ENCODE peak calls at places on chromosomes 13 and 19, in nine cellular contexts. One of them, this sample, is unnamed.

GRCh38 chr13:86563308-86563707 is 764.1 kb upstream of the SLITRK6 start:
- DNase-seq in neuronal stem cell: no peak
- DNase-seq in ascending aorta: no peak
- DNase-seq in HAP-1: no peak
- DNase-seq in cardiac muscle cell: no peak
- DNase-seq in AG09309: no peak
- DNase-seq in aorta: no peak
- DNase-seq in adipocyte: no peak
- DNase-seq in lower leg skin: no peak
- DNase-seq in this sample: no peak

GRCh38 chr19:46791944-46792343 is 3.5 kb upstream of the SLC1A5 start:
- DNase-seq in neuronal stem cell: no peak
- DNase-seq in ascending aorta: no peak
- DNase-seq in HAP-1: peak; percentile 48
- DNase-seq in cardiac muscle cell: no peak
- DNase-seq in AG09309: no peak
- DNase-seq in aorta: no peak
- DNase-seq in adipocyte: no peak
- DNase-seq in lower leg skin: no peak
- DNase-seq in this sample: no peak

GRCh38 chr13:110509478-110509926 is 52.0 kb downstream of the RAB20 start:
- DNase-seq in neuronal stem cell: no peak
- DNase-seq in ascending aorta: no peak
- DNase-seq in HAP-1: no peak
- DNase-seq in cardiac muscle cell: peak; percentile 50
- DNase-seq in AG09309: no peak
- DNase-seq in aorta: no peak
- DNase-seq in adipocyte: peak; percentile 8
- DNase-seq in lower leg skin: no peak
- DNase-seq in this sample: peak; percentile 38

GRCh38 chr13:35961461-35962220 is 169.5 kb downstream of the DCLK1 start:
- DNase-seq in neuronal stem cell: no peak
- DNase-seq in ascending aorta: no peak
- DNase-seq in HAP-1: no peak
- DNase-seq in cardiac muscle cell: no peak
- DNase-seq in AG09309: no peak
- DNase-seq in aorta: no peak
- DNase-seq in adipocyte: peak; percentile 63
- DNase-seq in lower leg skin: no peak
- DNase-seq in this sample: peak; percentile 21

GRCh38 chr13:96214804-96215445 is 125.0 kb downstream of the HS6ST3 start:
- DNase-seq in neuronal stem cell: no peak
- DNase-seq in ascending aorta: no peak
- DNase-seq in HAP-1: no peak
- DNase-seq in cardiac muscle cell: no peak
- DNase-seq in AG09309: no peak
- DNase-seq in aorta: no peak
- DNase-seq in adipocyte: no peak
- DNase-seq in lower leg skin: no peak
- DNase-seq in this sample: no peak

GRCh38 chr13:106533940-106534843 is 1.3 kb downstream of the EFNB2 start:
- DNase-seq in neuronal stem cell: no peak
- DNase-seq in ascending aorta: peak; percentile 78
- DNase-seq in HAP-1: peak; percentile 38
- DNase-seq in cardiac muscle cell: peak; percentile 64
- DNase-seq in AG09309: no peak
- DNase-seq in aorta: peak; percentile 71
- DNase-seq in adipocyte: peak; percentile 83
- DNase-seq in lower leg skin: no peak
- DNase-seq in this sample: peak; percentile 69

GRCh38 chr19:33699754-33700407 is 78.1 kb downstream of the CHST8 start:
- DNase-seq in neuronal stem cell: no peak
- DNase-seq in ascending aorta: no peak
- DNase-seq in HAP-1: no peak
- DNase-seq in cardiac muscle cell: no peak
- DNase-seq in AG09309: no peak
- DNase-seq in aorta: peak; percentile 18
- DNase-seq in adipocyte: no peak
- DNase-seq in lower leg skin: no peak
- DNase-seq in this sample: no peak

GRCh38 chr19:38736413-38737280 is 7.6 kb downstream of the CAPN12 start:
- DNase-seq in neuronal stem cell: no peak
- DNase-seq in ascending aorta: no peak
- DNase-seq in HAP-1: peak; percentile 86
- DNase-seq in cardiac muscle cell: peak; percentile 76
- DNase-seq in AG09309: no peak
- DNase-seq in aorta: no peak
- DNase-seq in adipocyte: no peak
- DNase-seq in lower leg skin: peak; percentile 45
- DNase-seq in this sample: peak; percentile 58

GRCh38 chr13:23656637-23657036 is 86.4 kb downstream of the TNFRSF19 start:
- DNase-seq in neuronal stem cell: no peak
- DNase-seq in ascending aorta: no peak
- DNase-seq in HAP-1: peak; percentile 33
- DNase-seq in cardiac muscle cell: no peak
- DNase-seq in AG09309: no peak
- DNase-seq in aorta: no peak
- DNase-seq in adipocyte: peak; percentile 63
- DNase-seq in lower leg skin: no peak
- DNase-seq in this sample: peak; percentile 93

GRCh38 chr19:22634450-22634827 is 315 bp downstream of the ZNF492 start:
- DNase-seq in neuronal stem cell: no peak
- DNase-seq in ascending aorta: no peak
- DNase-seq in HAP-1: peak; percentile 22
- DNase-seq in cardiac muscle cell: no peak
- DNase-seq in AG09309: no peak
- DNase-seq in aorta: no peak
- DNase-seq in adipocyte: no peak
- DNase-seq in lower leg skin: no peak
- DNase-seq in this sample: no peak

GRCh38 chr13:60397693-60398437 is 845 bp downstream of the TDRD3 start:
- DNase-seq in neuronal stem cell: peak; percentile 26
- DNase-seq in ascending aorta: peak; percentile 77
- DNase-seq in HAP-1: peak; percentile 72
- DNase-seq in cardiac muscle cell: peak; percentile 75
- DNase-seq in AG09309: peak; percentile 29
- DNase-seq in aorta: peak; percentile 78
- DNase-seq in adipocyte: peak; percentile 80
- DNase-seq in lower leg skin: peak; percentile 51
- DNase-seq in this sample: peak; percentile 62

GRCh38 chr13:21478881-21479808 is 20.0 kb upstream of the ZDHHC20 start:
- DNase-seq in neuronal stem cell: peak; percentile 65
- DNase-seq in ascending aorta: no peak
- DNase-seq in HAP-1: peak; percentile 65
- DNase-seq in cardiac muscle cell: peak; percentile 79
- DNase-seq in AG09309: peak; percentile 55
- DNase-seq in aorta: no peak
- DNase-seq in adipocyte: peak; percentile 92
- DNase-seq in lower leg skin: peak; percentile 61
- DNase-seq in this sample: peak; percentile 60

GRCh38 chr19:3357362-3357730 is 9.0 kb upstream of the NFIC start:
- DNase-seq in neuronal stem cell: no peak
- DNase-seq in ascending aorta: no peak
- DNase-seq in HAP-1: no peak
- DNase-seq in cardiac muscle cell: no peak
- DNase-seq in AG09309: no peak
- DNase-seq in aorta: no peak
- DNase-seq in adipocyte: no peak
- DNase-seq in lower leg skin: no peak
- DNase-seq in this sample: no peak

GRCh38 chr19:3357731-3358391 is 8.5 kb upstream of the NFIC start:
- DNase-seq in neuronal stem cell: no peak
- DNase-seq in ascending aorta: no peak
- DNase-seq in HAP-1: no peak
- DNase-seq in cardiac muscle cell: no peak
- DNase-seq in AG09309: no peak
- DNase-seq in aorta: no peak
- DNase-seq in adipocyte: no peak
- DNase-seq in lower leg skin: no peak
- DNase-seq in this sample: no peak

GRCh38 chr19:3358919-3359849 is 7.2 kb upstream of the NFIC start:
- DNase-seq in neuronal stem cell: no peak
- DNase-seq in ascending aorta: peak; percentile 81
- DNase-seq in HAP-1: peak; percentile 65
- DNase-seq in cardiac muscle cell: peak; percentile 60
- DNase-seq in AG09309: no peak
- DNase-seq in aorta: peak; percentile 81
- DNase-seq in adipocyte: peak; percentile 84
- DNase-seq in lower leg skin: no peak
- DNase-seq in this sample: no peak

GRCh38 chr19:3359850-3360493 is 6.4 kb upstream of the NFIC start:
- DNase-seq in neuronal stem cell: no peak
- DNase-seq in ascending aorta: no peak
- DNase-seq in HAP-1: peak; percentile 54
- DNase-seq in cardiac muscle cell: peak; percentile 77
- DNase-seq in AG09309: no peak
- DNase-seq in aorta: no peak
- DNase-seq in adipocyte: peak; percentile 69
- DNase-seq in lower leg skin: no peak
- DNase-seq in this sample: no peak

DNA sequence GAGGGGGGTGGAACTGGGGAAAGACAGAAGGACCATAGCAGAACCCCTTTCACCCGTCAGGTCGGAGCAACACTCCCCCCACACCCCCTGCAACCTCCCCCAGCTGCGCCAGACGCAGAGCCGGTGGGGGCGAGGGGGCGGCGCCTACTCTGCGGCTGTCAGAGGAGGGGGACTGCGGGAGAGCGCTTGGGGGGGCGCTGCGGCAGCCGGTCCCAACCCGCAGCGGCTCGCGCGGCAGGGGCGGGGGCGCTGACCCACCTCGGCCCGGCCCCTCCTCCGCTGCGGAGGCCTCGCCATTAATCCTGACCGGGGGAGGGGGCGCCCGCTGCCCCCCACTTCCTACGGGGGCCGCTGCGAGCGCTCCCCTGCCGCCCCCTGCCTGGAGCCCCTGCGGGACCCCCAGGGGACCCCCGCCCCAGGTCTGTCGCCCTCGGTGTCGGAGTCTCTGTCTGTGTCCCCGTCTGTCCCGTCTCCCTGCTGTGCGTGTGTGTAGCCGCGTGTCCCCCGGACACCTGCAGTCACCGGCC is 7.9 kb upstream of the NFIC start:
- DNase-seq in neuronal stem cell: no peak
- DNase-seq in ascending aorta: no peak
- DNase-seq in HAP-1: no peak
- DNase-seq in cardiac muscle cell: no peak
- DNase-seq in AG09309: no peak
- DNase-seq in aorta: no peak
- DNase-seq in adipocyte: no peak
- DNase-seq in lower leg skin: no peak
- DNase-seq in this sample: no peak
- H3K4me3 ChIP-seq in neuronal stem cell: no peak overlapping the region
- H3K4me3 ChIP-seq in ascending aorta: peak overlapping the region; percentile 99
- H3K4me3 ChIP-seq in HAP-1: peak overlapping the region; percentile 44
- H3K4me3 ChIP-seq in cardiac muscle cell: peak overlapping the region; percentile 53
- H3K4me3 ChIP-seq in AG09309: peak overlapping the region; percentile 65
- H3K4me3 ChIP-seq in aorta: peak overlapping the region; percentile 97
- H3K4me3 ChIP-seq in adipocyte: peak overlapping the region; percentile 83
- H3K4me3 ChIP-seq in lower leg skin: peak overlapping the region; percentile 35
- H3K4me3 ChIP-seq in this sample: peak overlapping the region; percentile 64

DNA sequence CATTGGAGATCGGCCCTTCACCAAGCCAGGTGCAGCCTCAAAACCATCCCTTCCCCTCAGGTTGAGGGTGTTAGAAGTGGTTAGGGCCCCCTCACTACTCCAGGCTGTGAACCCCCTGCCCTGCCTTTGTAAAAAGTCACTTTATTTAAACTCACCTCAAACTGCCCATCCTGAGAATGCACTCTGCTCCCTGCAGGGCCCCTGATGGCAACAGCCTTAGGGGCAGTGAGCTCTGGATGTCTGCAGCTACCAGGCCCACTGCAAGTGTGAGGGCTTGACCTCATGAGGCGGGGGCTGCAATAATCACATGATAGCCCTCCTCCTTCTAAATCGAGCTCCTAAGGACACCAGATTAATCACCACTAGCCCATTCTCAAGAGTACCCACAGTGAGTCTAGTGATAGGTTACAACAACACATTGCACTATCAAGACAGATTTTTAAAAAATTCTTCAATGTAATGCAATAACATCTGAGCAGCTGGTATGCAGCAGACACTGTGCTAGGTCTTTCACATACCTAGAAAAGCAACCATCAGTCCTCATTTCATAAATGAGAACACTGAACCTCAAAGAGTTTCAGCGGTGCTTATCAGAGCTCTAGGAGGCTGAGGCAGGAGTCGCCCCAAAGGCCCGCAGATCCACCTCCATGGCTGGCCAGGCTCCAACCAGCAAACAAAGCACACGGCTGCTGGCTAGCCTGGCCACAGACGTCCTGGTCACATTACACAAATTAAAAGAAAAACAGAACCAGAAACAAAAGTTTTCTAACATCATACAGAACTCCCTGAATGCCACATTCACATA is 26.0 kb downstream of the SLC7A1 start:
- DNase-seq in neuronal stem cell: no peak
- DNase-seq in ascending aorta: no peak
- DNase-seq in HAP-1: no peak
- DNase-seq in cardiac muscle cell: no peak
- DNase-seq in AG09309: no peak
- DNase-seq in aorta: no peak
- DNase-seq in adipocyte: peak; percentile 17
- DNase-seq in lower leg skin: no peak
- DNase-seq in this sample: no peak
- H3K4me3 ChIP-seq in neuronal stem cell: no peak overlapping the region
- H3K4me3 ChIP-seq in ascending aorta: no peak overlapping the region
- H3K4me3 ChIP-seq in HAP-1: no peak overlapping the region
- H3K4me3 ChIP-seq in cardiac muscle cell: no peak overlapping the region
- H3K4me3 ChIP-seq in AG09309: no peak overlapping the region
- H3K4me3 ChIP-seq in aorta: no peak overlapping the region
- H3K4me3 ChIP-seq in adipocyte: no peak overlapping the region
- H3K4me3 ChIP-seq in lower leg skin: no peak overlapping the region
- H3K4me3 ChIP-seq in this sample: no peak overlapping the region

DNA sequence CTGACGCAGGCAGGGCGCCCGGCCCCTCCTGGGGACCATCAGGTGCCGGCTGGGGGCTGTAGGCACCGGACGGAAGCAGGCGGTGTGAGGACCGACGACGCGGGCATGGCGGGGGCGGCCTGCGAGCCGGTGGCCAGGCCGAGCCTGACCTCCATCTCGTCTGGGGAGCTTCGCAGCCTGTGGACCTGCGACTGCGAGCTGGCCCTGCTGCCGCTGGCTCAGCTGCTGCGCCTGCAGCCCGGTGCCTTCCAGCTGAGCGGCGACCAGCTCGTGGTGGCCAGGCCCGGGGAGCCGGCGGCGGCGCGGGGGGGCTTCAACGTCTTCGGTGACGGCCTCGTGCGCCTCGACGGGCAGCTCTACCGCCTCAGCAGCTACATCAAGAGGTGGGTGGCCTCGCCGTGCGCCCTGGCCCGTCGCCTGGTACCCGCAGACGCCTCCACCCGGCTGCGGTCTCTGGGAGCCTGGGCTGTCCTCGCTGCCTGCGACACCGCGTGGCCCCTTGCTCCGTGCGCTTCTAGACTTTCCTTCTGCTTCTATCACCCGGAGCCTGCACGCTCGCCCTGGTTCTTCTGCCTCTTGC is 430 bp downstream of the MEDAG start:
- DNase-seq in neuronal stem cell: no peak
- DNase-seq in ascending aorta: no peak
- DNase-seq in HAP-1: no peak
- DNase-seq in cardiac muscle cell: peak; percentile 31
- DNase-seq in AG09309: no peak
- DNase-seq in aorta: peak; percentile 65
- DNase-seq in adipocyte: no peak
- DNase-seq in lower leg skin: no peak
- DNase-seq in this sample: no peak
- H3K4me3 ChIP-seq in neuronal stem cell: peak overlapping the region; percentile 76
- H3K4me3 ChIP-seq in ascending aorta: peak overlapping the region; percentile 56
- H3K4me3 ChIP-seq in HAP-1: no peak overlapping the region
- H3K4me3 ChIP-seq in cardiac muscle cell: peak overlapping the region; percentile 26
- H3K4me3 ChIP-seq in AG09309: no peak overlapping the region
- H3K4me3 ChIP-seq in aorta: peak overlapping the region; percentile 49
- H3K4me3 ChIP-seq in adipocyte: peak overlapping the region; percentile 94
- H3K4me3 ChIP-seq in lower leg skin: peak overlapping the region; percentile 31
- H3K4me3 ChIP-seq in this sample: no peak overlapping the region

GRCh38 chr19:7914598-7915045 is at the start of gene TGFBR3L:
- DNase-seq in neuronal stem cell: no peak
- DNase-seq in ascending aorta: no peak
- DNase-seq in HAP-1: no peak
- DNase-seq in cardiac muscle cell: no peak
- DNase-seq in AG09309: no peak
- DNase-seq in aorta: peak; percentile 48
- DNase-seq in adipocyte: no peak
- DNase-seq in lower leg skin: no peak
- DNase-seq in this sample: no peak
- H3K4me3 ChIP-seq in neuronal stem cell: no peak within 1 kb of the TSS
- H3K4me3 ChIP-seq in ascending aorta: no peak within 1 kb of the TSS
- H3K4me3 ChIP-seq in HAP-1: no peak within 1 kb of the TSS
- H3K4me3 ChIP-seq in cardiac muscle cell: no peak within 1 kb of the TSS
- H3K4me3 ChIP-seq in AG09309: peak within 1 kb of the TSS; percentile 43
- H3K4me3 ChIP-seq in aorta: no peak within 1 kb of the TSS
- H3K4me3 ChIP-seq in adipocyte: no peak within 1 kb of the TSS
- H3K4me3 ChIP-seq in lower leg skin: no peak within 1 kb of the TSS
- H3K4me3 ChIP-seq in this sample: no peak within 1 kb of the TSS